ENCODE peak calls at places on chromosomes 5 and 9, in four cellular contexts. A is H54, U is T-cell, G is HFF-Myc. Z is an unnamed sample.

GRCh38 chr9:114163517-114163924 is 8.2 kb downstream of the COL27A1 start:
- DNase-seq in U (no peak), G (no peak), A (no peak), Z (no peak)

GRCh38 chr9:33884856-33885701 is 68.1 kb downstream of the UBE2R2 start:
- DNase-seq in A (no peak), G (no peak), U (no peak), Z (peak)

GRCh38 chr5:75523275-75523674 is 11.6 kb downstream of the POLK start:
- DNase-seq in G (no peak), A (no peak), U (no peak), Z (no peak)

GRCh38 chr5:102627311-102627710 is 127.8 kb upstream of the PAM start:
- DNase-seq in A (no peak), G (no peak), U (no peak), Z (no peak)

GRCh38 chr9:16191691-16192402 is 639.0 kb downstream of the CCDC171 start:
- DNase-seq in A (peak), G (peak), U (peak), Z (no peak)

GRCh38 chr5:51225671-51226419 is 157.4 kb upstream of the ISL1 start:
- DNase-seq in G (no peak), U (no peak), A (no peak), Z (no peak)

GRCh38 chr5:140205952-140206351 is 31.0 kb downstream of the CYSTM1 start:
- DNase-seq in A (no peak), U (no peak), G (no peak), Z (no peak)

GRCh38 chr5:56696900-56697299 is 118.4 kb upstream of the MAP3K1 start:
- DNase-seq in U (no peak), G (peak), A (no peak), Z (no peak)

GRCh38 chr9:110303136-110303535 is 34.5 kb downstream of the TXNDC8 start:
- DNase-seq in G (no peak), A (no peak), U (no peak), Z (no peak)

GRCh38 chr5:43839218-43839617 is 236.2 kb downstream of the NNT start:
- DNase-seq in U (no peak), G (peak), A (peak), Z (no peak)

GRCh38 chr9:4985376-4986266 is 549 bp downstream of the JAK2 start:
- DNase-seq in A (no peak), G (no peak), U (no peak), Z (no peak)

GRCh38 chr5:10984021-10984420 is 223.0 kb upstream of the DAP start:
- DNase-seq in A (no peak), G (no peak), U (no peak), Z (no peak)

GRCh38 chr9:124320062-124320973 is 62.6 kb downstream of the NEK6 start:
- DNase-seq in U (peak), A (peak), G (peak), Z (no peak)

GRCh38 chr5:172223901-172224873 is 30.2 kb downstream of the EFCAB9 start:
- DNase-seq in A (no peak), G (no peak), U (no peak), Z (no peak)

GRCh38 chr5:54443264-54443663 is 12.2 kb upstream of the HSPB3 start:
- DNase-seq in U (no peak), G (no peak), A (no peak), Z (peak)

GRCh38 chr5:112436139-112436538 is 17.1 kb upstream of the EPB41L4A start:
- DNase-seq in A (no peak), G (no peak), U (no peak), Z (no peak)

GRCh38 chr5:154038241-154038603 is 488 bp downstream of the FAM114A2 start:
- DNase-seq in G (no peak), U (peak), A (peak), Z (peak)

GRCh38 chr5:90473321-90474234 is 993 bp downstream of the MBLAC2 start:
- DNase-seq in G (no peak), U (no peak), A (no peak), Z (no peak)

GRCh38 chr5:67319935-67320725 is 123.5 kb upstream of the CD180 start:
- DNase-seq in U (no peak), A (no peak), G (no peak), Z (no peak)